ENCODE peak calls at places on chromosomes 16 and 17, in eight cellular contexts. M, G, A, Q, W, X, P and T are unnamed samples.

GRCh38 chr17:67121317-67121887 is 77.0 kb downstream of the CACNG1 start:
- DNase-seq in M (no peak), G (no peak), A (no peak), Q (no peak), W (peak), X (no peak), P (no peak), T (no peak)

GRCh38 chr17:32971171-32971570 is 20.5 kb upstream of the SPACA3 start:
- DNase-seq in M (peak), G (no peak), A (no peak), Q (no peak), W (peak), X (no peak), P (no peak), T (no peak)

GRCh38 chr17:34146440-34147043 is 108.5 kb upstream of the CCL2 start:
- DNase-seq in M (no peak), G (peak), A (peak), Q (peak), W (peak), X (peak), P (no peak), T (peak)

GRCh38 chr17:31834448-31834847 is 24.6 kb downstream of the COPRS start:
- DNase-seq in M (no peak), G (no peak), A (no peak), Q (no peak), W (no peak), X (no peak), P (no peak), T (peak)

GRCh38 chr16:88792078-88792550 is 7.1 kb upstream of the PIEZO1 start:
- DNase-seq in M (peak), G (no peak), A (no peak), Q (no peak), W (no peak), X (no peak), P (no peak), T (no peak)

GRCh38 chr17:65755799-65756198 is 194.4 kb upstream of the AXIN2 start:
- DNase-seq in M (no peak), G (no peak), A (no peak), Q (no peak), W (no peak), X (no peak), P (no peak), T (no peak)

GRCh38 chr17:15490634-15491261 is 23.3 kb upstream of the CDRT4 start:
- DNase-seq in M (peak), G (peak), A (peak), Q (no peak), W (peak), X (peak), P (no peak), T (no peak)

GRCh38 chr17:7894866-7895265 is 6.3 kb downstream of the CHD3 start:
- DNase-seq in M (no peak), G (no peak), A (no peak), Q (no peak), W (no peak), X (no peak), P (no peak), T (no peak)

GRCh38 chr16:48576927-48577326 is 33.1 kb downstream of the N4BP1 start:
- DNase-seq in M (peak), G (no peak), A (no peak), Q (no peak), W (peak), X (no peak), P (no peak), T (no peak)

GRCh38 chr16:588639-588888 is 1.3 kb upstream of the RAB40C start:
- DNase-seq in M (peak), G (no peak), A (no peak), Q (no peak), W (peak), X (peak), P (no peak), T (no peak)

GRCh38 chr17:19372866-19373505 is 5.3 kb upstream of the MAPK7 start:
- DNase-seq in M (no peak), G (no peak), A (no peak), Q (no peak), W (no peak), X (no peak), P (no peak), T (no peak)

GRCh38 chr17:39011907-39012468 is 44.8 kb upstream of the FBXO47 start:
- DNase-seq in M (no peak), G (no peak), A (no peak), Q (no peak), W (no peak), X (no peak), P (no peak), T (no peak)

GRCh38 chr17:282912-283882 is 69.4 kb downstream of the RPH3AL start:
- DNase-seq in M (no peak), G (no peak), A (no peak), Q (no peak), W (no peak), X (no peak), P (no peak), T (no peak)

GRCh38 chr16:29734826-29735225 is 11.0 kb downstream of the C16orf54 start:
- DNase-seq in M (peak), G (no peak), A (no peak), Q (no peak), W (no peak), X (no peak), P (no peak), T (no peak)

GRCh38 chr17:74972107-74972972 is at the start of gene HID1:
- DNase-seq in M (peak), G (no peak), A (peak), Q (peak), W (peak), X (peak), P (no peak), T (peak)

GRCh38 chr17:13385481-13385907 is 216.2 kb downstream of the HS3ST3A1 start:
- DNase-seq in M (peak), G (no peak), A (no peak), Q (no peak), W (no peak), X (no peak), P (no peak), T (no peak)

GRCh38 chr16:25721439-25721838 is 29.7 kb downstream of the HS3ST4 start:
- DNase-seq in M (no peak), G (no peak), A (no peak), Q (no peak), W (no peak), X (no peak), P (no peak), T (no peak)

GRCh38 chr16:62548095-62548494 is 511.9 kb upstream of the CDH8 start:
- DNase-seq in M (no peak), G (no peak), A (no peak), Q (no peak), W (no peak), X (no peak), P (no peak), T (no peak)

GRCh38 chr16:1167276-1168107 is 14.6 kb downstream of the CACNA1H start:
- DNase-seq in M (no peak), G (no peak), A (no peak), Q (peak), W (peak), X (no peak), P (no peak), T (no peak)

GRCh38 chr17:33560871-33561270 is 267.8 kb upstream of the ASIC2 start:
- DNase-seq in M (no peak), G (no peak), A (no peak), Q (no peak), W (peak), X (no peak), P (no peak), T (no peak)

GRCh38 chr16:77359065-77359502 is 75.8 kb downstream of the ADAMTS18 start:
- DNase-seq in M (peak), G (no peak), A (no peak), Q (peak), W (no peak), X (no peak), P (no peak), T (no peak)

GRCh38 chr16:1180772-1181714 is 28.1 kb downstream of the CACNA1H start:
- DNase-seq in M (no peak), G (no peak), A (peak), Q (no peak), W (no peak), X (peak), P (no peak), T (no peak)

GRCh38 chr16:82715833-82716232 is 89.1 kb downstream of the CDH13 start:
- DNase-seq in M (no peak), G (no peak), A (peak), Q (no peak), W (no peak), X (peak), P (no peak), T (no peak)